ENCODE peak calls at places on chromosomes 11 and 22, in eight cellular contexts. One of them, this sample, is unnamed.
A peak's percentile ranks its signal among the peaks of the same experiment; 100 is the strongest.

GRCh38 chr11:45217991-45218390 is 68.2 kb downstream of the SYT13 start:
- DNase-seq in heart right ventricle: no peak
- DNase-seq in left ventricle myocardium inferior: no peak
- DNase-seq in pancreas: no peak
- DNase-seq in upper lobe of right lung: no peak
- DNase-seq in WERI-Rb-1: no peak
- DNase-seq in psoas muscle: no peak
- DNase-seq in IMR-90: peak; percentile 18
- DNase-seq in this sample: peak; percentile 15

GRCh38 chr22:24703101-24703500 is 71.4 kb downstream of the PIWIL3 start:
- DNase-seq in heart right ventricle: peak; percentile 45
- DNase-seq in left ventricle myocardium inferior: peak; percentile 41
- DNase-seq in pancreas: no peak
- DNase-seq in upper lobe of right lung: no peak
- DNase-seq in WERI-Rb-1: no peak
- DNase-seq in psoas muscle: no peak
- DNase-seq in IMR-90: peak; percentile 74
- DNase-seq in this sample: no peak

GRCh38 chr11:82899191-82899820 is 924 bp downstream of the PRCP start:
- DNase-seq in heart right ventricle: no peak
- DNase-seq in left ventricle myocardium inferior: no peak
- DNase-seq in pancreas: no peak
- DNase-seq in upper lobe of right lung: no peak
- DNase-seq in WERI-Rb-1: no peak
- DNase-seq in psoas muscle: no peak
- DNase-seq in IMR-90: no peak
- DNase-seq in this sample: no peak

GRCh38 chr11:123405123-123405592 is 24.9 kb upstream of the GRAMD1B start:
- DNase-seq in heart right ventricle: peak; percentile 74
- DNase-seq in left ventricle myocardium inferior: peak; percentile 68
- DNase-seq in pancreas: no peak
- DNase-seq in upper lobe of right lung: no peak
- DNase-seq in WERI-Rb-1: peak; percentile 94
- DNase-seq in psoas muscle: no peak
- DNase-seq in IMR-90: no peak
- DNase-seq in this sample: no peak

GRCh38 chr22:21734540-21735197 is 925 bp downstream of the YPEL1 start:
- DNase-seq in heart right ventricle: no peak
- DNase-seq in left ventricle myocardium inferior: no peak
- DNase-seq in pancreas: no peak
- DNase-seq in upper lobe of right lung: no peak
- DNase-seq in WERI-Rb-1: no peak
- DNase-seq in psoas muscle: no peak
- DNase-seq in IMR-90: no peak
- DNase-seq in this sample: no peak

GRCh38 chr11:131408011-131408640 is 37.7 kb downstream of the NTM start:
- DNase-seq in heart right ventricle: no peak
- DNase-seq in left ventricle myocardium inferior: peak; percentile 25
- DNase-seq in pancreas: no peak
- DNase-seq in upper lobe of right lung: no peak
- DNase-seq in WERI-Rb-1: peak; percentile 74
- DNase-seq in psoas muscle: no peak
- DNase-seq in IMR-90: peak; percentile 28
- DNase-seq in this sample: peak; percentile 73

GRCh38 chr11:11798586-11799438 is 43.0 kb upstream of the USP47 start:
- DNase-seq in heart right ventricle: peak; percentile 83
- DNase-seq in left ventricle myocardium inferior: peak; percentile 85
- DNase-seq in pancreas: peak; percentile 88
- DNase-seq in upper lobe of right lung: peak; percentile 89
- DNase-seq in WERI-Rb-1: peak; percentile 76
- DNase-seq in psoas muscle: peak; percentile 84
- DNase-seq in IMR-90: peak; percentile 78
- DNase-seq in this sample: peak; percentile 71

GRCh38 chr22:35742342-35743100 is 24.8 kb downstream of the APOL5 start:
- DNase-seq in heart right ventricle: no peak
- DNase-seq in left ventricle myocardium inferior: no peak
- DNase-seq in pancreas: no peak
- DNase-seq in upper lobe of right lung: no peak
- DNase-seq in WERI-Rb-1: no peak
- DNase-seq in psoas muscle: no peak
- DNase-seq in IMR-90: peak; percentile 81
- DNase-seq in this sample: peak; percentile 62

GRCh38 chr22:22930571-22931556 is 43.2 kb downstream of the IGLL5 start:
- DNase-seq in heart right ventricle: no peak
- DNase-seq in left ventricle myocardium inferior: no peak
- DNase-seq in pancreas: no peak
- DNase-seq in upper lobe of right lung: no peak
- DNase-seq in WERI-Rb-1: no peak
- DNase-seq in psoas muscle: no peak
- DNase-seq in IMR-90: no peak
- DNase-seq in this sample: no peak

GRCh38 chr11:112780351-112781043 is 180.7 kb upstream of the NCAM1 start:
- DNase-seq in heart right ventricle: peak; percentile 61
- DNase-seq in left ventricle myocardium inferior: peak; percentile 65
- DNase-seq in pancreas: no peak
- DNase-seq in upper lobe of right lung: no peak
- DNase-seq in WERI-Rb-1: no peak
- DNase-seq in psoas muscle: peak; percentile 67
- DNase-seq in IMR-90: peak; percentile 5
- DNase-seq in this sample: peak; percentile 62

GRCh38 chr22:21457023-21457787 is 10.0 kb upstream of the TMEM191C start:
- DNase-seq in heart right ventricle: no peak
- DNase-seq in left ventricle myocardium inferior: no peak
- DNase-seq in pancreas: peak; percentile 44
- DNase-seq in upper lobe of right lung: peak; percentile 64
- DNase-seq in WERI-Rb-1: no peak
- DNase-seq in psoas muscle: no peak
- DNase-seq in IMR-90: peak; percentile 71
- DNase-seq in this sample: peak; percentile 81

GRCh38 chr22:30649430-30650007 is 13.9 kb downstream of the SLC35E4 start:
- DNase-seq in heart right ventricle: no peak
- DNase-seq in left ventricle myocardium inferior: peak; percentile 24
- DNase-seq in pancreas: no peak
- DNase-seq in upper lobe of right lung: no peak
- DNase-seq in WERI-Rb-1: no peak
- DNase-seq in psoas muscle: peak; percentile 62
- DNase-seq in IMR-90: peak; percentile 88
- DNase-seq in this sample: peak; percentile 88

GRCh38 chr11:44528581-44528980 is 36.9 kb upstream of the CD82 start:
- DNase-seq in heart right ventricle: no peak
- DNase-seq in left ventricle myocardium inferior: no peak
- DNase-seq in pancreas: no peak
- DNase-seq in upper lobe of right lung: no peak
- DNase-seq in WERI-Rb-1: no peak
- DNase-seq in psoas muscle: no peak
- DNase-seq in IMR-90: no peak
- DNase-seq in this sample: no peak

GRCh38 chr11:9601041-9601875 is 27.8 kb downstream of the WEE1 start:
- DNase-seq in heart right ventricle: no peak
- DNase-seq in left ventricle myocardium inferior: no peak
- DNase-seq in pancreas: no peak
- DNase-seq in upper lobe of right lung: no peak
- DNase-seq in WERI-Rb-1: no peak
- DNase-seq in psoas muscle: peak; percentile 44
- DNase-seq in IMR-90: peak; percentile 89
- DNase-seq in this sample: peak; percentile 48

GRCh38 chr11:2477936-2478335 is 33.1 kb downstream of the KCNQ1 start:
- DNase-seq in heart right ventricle: no peak
- DNase-seq in left ventricle myocardium inferior: no peak
- DNase-seq in pancreas: peak; percentile 15
- DNase-seq in upper lobe of right lung: no peak
- DNase-seq in WERI-Rb-1: no peak
- DNase-seq in psoas muscle: no peak
- DNase-seq in IMR-90: no peak
- DNase-seq in this sample: no peak

GRCh38 chr11:12090061-12090572 is 20.3 kb upstream of the MICAL2 start:
- DNase-seq in heart right ventricle: no peak
- DNase-seq in left ventricle myocardium inferior: no peak
- DNase-seq in pancreas: no peak
- DNase-seq in upper lobe of right lung: peak; percentile 66
- DNase-seq in WERI-Rb-1: no peak
- DNase-seq in psoas muscle: no peak
- DNase-seq in IMR-90: peak; percentile 61
- DNase-seq in this sample: peak; percentile 95

GRCh38 chr11:119266517-119267255 is 50.2 kb downstream of the MCAM start:
- DNase-seq in heart right ventricle: no peak
- DNase-seq in left ventricle myocardium inferior: no peak
- DNase-seq in pancreas: no peak
- DNase-seq in upper lobe of right lung: no peak
- DNase-seq in WERI-Rb-1: no peak
- DNase-seq in psoas muscle: no peak
- DNase-seq in IMR-90: peak; percentile 3
- DNase-seq in this sample: peak; percentile 76

GRCh38 chr11:129698212-129698611 is 117.4 kb upstream of the TMEM45B start:
- DNase-seq in heart right ventricle: no peak
- DNase-seq in left ventricle myocardium inferior: no peak
- DNase-seq in pancreas: no peak
- DNase-seq in upper lobe of right lung: peak; percentile 39
- DNase-seq in WERI-Rb-1: no peak
- DNase-seq in psoas muscle: no peak
- DNase-seq in IMR-90: no peak
- DNase-seq in this sample: no peak

GRCh38 chr11:19350093-19350665 is 109.4 kb upstream of the E2F8 start:
- DNase-seq in heart right ventricle: no peak
- DNase-seq in left ventricle myocardium inferior: no peak
- DNase-seq in pancreas: no peak
- DNase-seq in upper lobe of right lung: no peak
- DNase-seq in WERI-Rb-1: no peak
- DNase-seq in psoas muscle: no peak
- DNase-seq in IMR-90: no peak
- DNase-seq in this sample: no peak

GRCh38 chr11:19352072-19352735 is 111.5 kb upstream of the E2F8 start:
- DNase-seq in heart right ventricle: no peak
- DNase-seq in left ventricle myocardium inferior: no peak
- DNase-seq in pancreas: no peak
- DNase-seq in upper lobe of right lung: no peak
- DNase-seq in WERI-Rb-1: no peak
- DNase-seq in psoas muscle: no peak
- DNase-seq in IMR-90: no peak
- DNase-seq in this sample: no peak

GRCh38 chr11:19351426-19351825 is 110.7 kb upstream of the E2F8 start:
- DNase-seq in heart right ventricle: no peak
- DNase-seq in left ventricle myocardium inferior: no peak
- DNase-seq in pancreas: no peak
- DNase-seq in upper lobe of right lung: no peak
- DNase-seq in WERI-Rb-1: no peak
- DNase-seq in psoas muscle: no peak
- DNase-seq in IMR-90: no peak
- DNase-seq in this sample: no peak

GRCh38 chr11:19353287-19353686 is 112.5 kb upstream of the E2F8 start:
- DNase-seq in heart right ventricle: no peak
- DNase-seq in left ventricle myocardium inferior: no peak
- DNase-seq in pancreas: no peak
- DNase-seq in upper lobe of right lung: no peak
- DNase-seq in WERI-Rb-1: no peak
- DNase-seq in psoas muscle: no peak
- DNase-seq in IMR-90: no peak
- DNase-seq in this sample: no peak

GRCh38 chr11:19352736-19353110 is 112.0 kb upstream of the E2F8 start:
- DNase-seq in heart right ventricle: no peak
- DNase-seq in left ventricle myocardium inferior: no peak
- DNase-seq in pancreas: no peak
- DNase-seq in upper lobe of right lung: no peak
- DNase-seq in WERI-Rb-1: no peak
- DNase-seq in psoas muscle: no peak
- DNase-seq in IMR-90: no peak
- DNase-seq in this sample: no peak
- H3K27me3 ChIP-seq in heart right ventricle: peaks cover 39% of the 10 kb centered on the region
- H3K27me3 ChIP-seq in left ventricle myocardium inferior: peaks cover 54% of the 10 kb centered on the region
- H3K27me3 ChIP-seq in pancreas: no peaks in the 10 kb centered on the region
- H3K27me3 ChIP-seq in upper lobe of right lung: peaks cover 15% of the 10 kb centered on the region
- H3K27me3 ChIP-seq in WERI-Rb-1: peaks cover 63% of the 10 kb centered on the region
- H3K27me3 ChIP-seq in psoas muscle: peaks cover 4% of the 10 kb centered on the region
- H3K27me3 ChIP-seq in IMR-90: peaks cover 55% of the 10 kb centered on the region
- H3K27me3 ChIP-seq in this sample: peaks cover 22% of the 10 kb centered on the region

DNA sequence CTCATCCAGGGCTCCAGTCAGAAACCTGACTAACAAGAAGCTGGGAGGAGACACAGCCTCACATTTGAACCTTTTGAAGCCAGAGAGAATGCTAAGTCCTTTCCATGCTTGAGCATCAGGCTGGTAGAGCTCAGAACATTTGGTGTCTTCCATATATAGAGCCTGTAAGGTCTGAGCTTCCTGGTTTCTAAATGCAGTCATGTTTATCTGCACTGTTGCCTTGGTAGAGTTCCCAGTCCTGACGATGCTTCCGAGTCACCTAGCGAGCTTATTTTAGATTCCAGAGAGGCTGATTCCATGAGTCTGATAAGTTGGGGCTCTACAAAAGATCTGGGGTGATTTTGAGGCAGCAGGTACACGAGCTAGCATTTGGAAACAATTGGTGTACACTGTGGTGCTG is 68.4 kb upstream of the SORL1 start:
- DNase-seq in heart right ventricle: no peak
- DNase-seq in left ventricle myocardium inferior: no peak
- DNase-seq in pancreas: no peak
- DNase-seq in upper lobe of right lung: no peak
- DNase-seq in WERI-Rb-1: no peak
- DNase-seq in psoas muscle: no peak
- DNase-seq in IMR-90: peak; percentile 4
- DNase-seq in this sample: no peak
- TF ChIP-seq CTCF in heart right ventricle: no peak
- TF ChIP-seq CTCF in left ventricle myocardium inferior: no peak
- TF ChIP-seq CTCF in pancreas: no peak
- TF ChIP-seq CTCF in upper lobe of right lung: no peak
- TF ChIP-seq CTCF in WERI-Rb-1: no peak
- TF ChIP-seq CTCF in psoas muscle: no peak
- TF ChIP-seq CTCF in IMR-90: no peak
- TF ChIP-seq CTCF in this sample: no peak

DNA sequence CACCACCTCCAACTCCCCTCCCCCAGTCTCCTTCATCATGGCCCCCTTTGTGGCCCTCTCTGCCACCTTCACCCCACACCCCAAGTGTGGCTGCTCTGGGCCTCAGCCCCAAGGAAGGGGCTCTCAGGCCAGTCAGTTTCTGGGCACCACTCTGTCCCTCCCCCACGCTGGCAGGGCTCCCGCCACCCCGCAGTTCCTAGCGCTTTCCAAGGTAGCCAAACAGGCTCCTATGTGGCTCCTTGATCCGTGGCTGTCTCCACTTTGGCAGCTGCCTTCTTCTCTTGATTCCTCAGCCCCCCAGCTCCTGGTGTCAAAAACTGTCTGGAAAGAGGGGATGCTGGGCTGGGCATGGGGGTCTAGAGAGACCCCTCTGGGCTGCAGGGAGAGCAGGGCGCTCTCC is 10.4 kb upstream of the CACNA1I start:
- DNase-seq in heart right ventricle: no peak
- DNase-seq in left ventricle myocardium inferior: no peak
- DNase-seq in pancreas: no peak
- DNase-seq in upper lobe of right lung: no peak
- DNase-seq in WERI-Rb-1: no peak
- DNase-seq in psoas muscle: no peak
- DNase-seq in IMR-90: no peak
- DNase-seq in this sample: no peak
- H3K27me3 ChIP-seq in heart right ventricle: peaks cover 71% of the 10 kb centered on the region
- H3K27me3 ChIP-seq in left ventricle myocardium inferior: peaks cover 99% of the 10 kb centered on the region
- H3K27me3 ChIP-seq in pancreas: peaks cover 3% of the 10 kb centered on the region
- H3K27me3 ChIP-seq in upper lobe of right lung: peaks cover 74% of the 10 kb centered on the region
- H3K27me3 ChIP-seq in WERI-Rb-1: no peaks in the 10 kb centered on the region
- H3K27me3 ChIP-seq in psoas muscle: peaks cover 24% of the 10 kb centered on the region
- H3K27me3 ChIP-seq in IMR-90: peaks cover 75% of the 10 kb centered on the region
- H3K27me3 ChIP-seq in this sample: peaks cover 32% of the 10 kb centered on the region

GRCh38 chr11:46357483-46357936 is 10.2 kb downstream of the DGKZ start:
- DNase-seq in heart right ventricle: no peak
- DNase-seq in left ventricle myocardium inferior: no peak
- DNase-seq in pancreas: peak; percentile 93
- DNase-seq in upper lobe of right lung: no peak
- DNase-seq in WERI-Rb-1: no peak
- DNase-seq in psoas muscle: no peak
- DNase-seq in IMR-90: no peak
- DNase-seq in this sample: peak; percentile 67
- TF ChIP-seq CTCF in heart right ventricle: no peak
- TF ChIP-seq CTCF in left ventricle myocardium inferior: no peak
- TF ChIP-seq CTCF in pancreas: no peak
- TF ChIP-seq CTCF in upper lobe of right lung: no peak
- TF ChIP-seq CTCF in WERI-Rb-1: no peak
- TF ChIP-seq CTCF in psoas muscle: no peak
- TF ChIP-seq CTCF in IMR-90: no peak
- TF ChIP-seq CTCF in this sample: no peak

This sample was measured in bronchial epithelial cell.